ENCODE peak calls at places on chromosome 2, in eight cellular contexts. J is A549; O is heart right ventricle; H is body of pancreas; Q is Panc1; N is upper lobe of right lung; M is CD8-positive, alpha-beta T cell; Z is left lung. E is an unnamed sample.

GRCh38 chr2:101515512-101515911 is 40.6 kb upstream of the RFX8 start:
- ATAC-seq in Z (no peak), O (peak; percentile 75), Q (no peak), H (no peak), M (no peak), N (no peak), J (no peak), E (peak; percentile 55)

GRCh38 chr2:37893327-37893726 is 31.8 kb upstream of the RMDN2 start:
- ATAC-seq in N (no peak), Q (no peak), H (no peak), Z (no peak), O (no peak), M (no peak), J (no peak), E (no peak)

GRCh38 chr2:172081248-172082022 is 3.9 kb upstream of the DLX1 start:
- ATAC-seq in N (no peak), Z (no peak), M (no peak), O (no peak), H (no peak), J (no peak), Q (no peak), E (no peak)

GRCh38 chr2:45857848-45858520 is 206.5 kb downstream of the PRKCE start:
- ATAC-seq in H (peak; percentile 96), Z (no peak), Q (no peak), N (no peak), M (peak; percentile 34), O (no peak), J (no peak), E (no peak)

GRCh38 chr2:136305517-136306192 is 187.7 kb upstream of the CXCR4 start:
- ATAC-seq in M (peak; percentile 99), H (no peak), J (no peak), Q (no peak), O (no peak), Z (no peak), N (peak; percentile 54), E (no peak)

GRCh38 chr2:158967731-158968395 is 577 bp upstream of the TANC1 start:
- ATAC-seq in Z (peak; percentile 56), N (peak; percentile 43), O (peak; percentile 71), M (no peak), H (peak; percentile 49), J (peak; percentile 69), Q (peak; percentile 77), E (peak; percentile 47)

GRCh38 chr2:178234648-178235047 is 40.3 kb downstream of the OSBPL6 start:
- ATAC-seq in J (no peak), Z (no peak), Q (no peak), M (no peak), H (no peak), O (no peak), N (no peak), E (no peak)

GRCh38 chr2:75808793-75809535 is 98.2 kb upstream of the GCFC2 start:
- ATAC-seq in M (no peak), Q (no peak), J (no peak), O (no peak), N (peak; percentile 19), Z (no peak), H (no peak), E (no peak)

GRCh38 chr2:198188982-198189381 is 384.6 kb downstream of the PLCL1 start:
- ATAC-seq in Z (no peak), M (no peak), J (no peak), H (no peak), Q (no peak), O (no peak), N (no peak), E (no peak)

GRCh38 chr2:217918220-217919024 is 84.4 kb downstream of the TNS1 start:
- ATAC-seq in H (no peak), Z (peak; percentile 4), Q (peak; percentile 39), J (no peak), M (no peak), O (no peak), N (peak; percentile 6), E (no peak)

GRCh38 chr2:178282075-178282474 is 87.8 kb downstream of the OSBPL6 start:
- ATAC-seq in Q (no peak), J (peak; percentile 93), H (no peak), N (no peak), O (no peak), Z (no peak), M (no peak), E (no peak)

GRCh38 chr2:189276277-189276676 is 96.7 kb upstream of the COL5A2 start:
- ATAC-seq in Q (peak; percentile 70), Z (peak; percentile 39), H (no peak), N (no peak), M (no peak), J (peak; percentile 94), O (no peak), E (no peak)

GRCh38 chr2:204234879-204235278 is 298.3 kb downstream of the ICOS start:
- ATAC-seq in N (no peak), Z (no peak), J (no peak), H (no peak), Q (no peak), M (no peak), O (no peak), E (no peak)

GRCh38 chr2:171084128-171084527 is 76.6 kb downstream of the TLK1 start:
- ATAC-seq in M (peak; percentile 51), Z (no peak), J (no peak), H (no peak), Q (no peak), N (no peak), O (no peak), E (no peak)

GRCh38 chr2:112290098-112290497 is 14.7 kb downstream of the ZC3H6 start:
- ATAC-seq in O (no peak), Q (no peak), M (no peak), N (no peak), Z (no peak), H (no peak), J (no peak), E (no peak)

GRCh38 chr2:226330206-226330605 is 469.4 kb downstream of the IRS1 start:
- ATAC-seq in M (no peak), N (no peak), H (no peak), Z (no peak), Q (no peak), O (no peak), J (no peak), E (no peak)

GRCh38 chr2:166632616-166633015 is 138.6 kb upstream of the SCN7A start:
- ATAC-seq in N (peak; percentile 35), Q (no peak), J (no peak), O (no peak), M (no peak), H (no peak), Z (peak; percentile 22), E (no peak)

GRCh38 chr2:3626817-3627499 is 31.0 kb upstream of the ALLC start:
- ATAC-seq in N (peak; percentile 55), M (no peak), Z (no peak), H (no peak), O (peak; percentile 22), Q (peak; percentile 62), J (no peak), E (no peak)

GRCh38 chr2:172408143-172408766 is 19.1 kb upstream of the ITGA6 start:
- ATAC-seq in M (no peak), N (no peak), Z (no peak), O (no peak), H (peak; percentile 21), J (no peak), Q (no peak), E (no peak)

GRCh38 chr2:241132549-241133435 is 16.5 kb downstream of the PASK start:
- ATAC-seq in H (no peak), J (no peak), M (no peak), N (no peak), Q (no peak), O (no peak), Z (no peak), E (no peak)
- H3K27ac ChIP-seq in H (no peak overlapping the region), J (no peak overlapping the region), M (no peak overlapping the region), N (no peak overlapping the region), Q (no peak overlapping the region), O (no peak overlapping the region), Z (no peak overlapping the region), E (no peak overlapping the region)

DNA sequence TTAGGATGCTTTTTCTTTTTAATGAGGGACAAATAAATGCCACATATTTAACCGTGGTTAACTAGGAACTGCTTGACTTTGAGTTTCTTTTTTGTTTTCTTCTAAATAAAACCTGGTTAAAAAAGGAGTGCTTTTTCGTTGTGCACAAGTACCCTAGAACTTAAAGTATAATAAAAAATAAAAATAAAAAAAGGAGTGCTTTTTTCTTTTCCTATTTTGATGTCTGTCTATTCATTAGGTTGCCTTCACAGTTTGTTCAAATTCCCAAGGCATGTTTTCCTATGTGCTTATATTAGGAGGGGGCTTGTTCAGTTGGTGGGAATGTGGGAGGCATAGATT is 4.4 kb downstream of the FOSL2 start:
- ATAC-seq in Z (no peak), M (no peak), Q (no peak), H (no peak), O (no peak), N (no peak), J (no peak), E (no peak)
- H3K4me1 ChIP-seq in Z (peaks cover 60% of the 10 kb centered on the region), M (peaks cover 22% of the 10 kb centered on the region), Q (peaks cover 44% of the 10 kb centered on the region), H (peaks cover 63% of the 10 kb centered on the region), O (peaks cover 56% of the 10 kb centered on the region), N (peaks cover 51% of the 10 kb centered on the region), J (peaks cover 51% of the 10 kb centered on the region), E (peaks cover 52% of the 10 kb centered on the region)

DNA sequence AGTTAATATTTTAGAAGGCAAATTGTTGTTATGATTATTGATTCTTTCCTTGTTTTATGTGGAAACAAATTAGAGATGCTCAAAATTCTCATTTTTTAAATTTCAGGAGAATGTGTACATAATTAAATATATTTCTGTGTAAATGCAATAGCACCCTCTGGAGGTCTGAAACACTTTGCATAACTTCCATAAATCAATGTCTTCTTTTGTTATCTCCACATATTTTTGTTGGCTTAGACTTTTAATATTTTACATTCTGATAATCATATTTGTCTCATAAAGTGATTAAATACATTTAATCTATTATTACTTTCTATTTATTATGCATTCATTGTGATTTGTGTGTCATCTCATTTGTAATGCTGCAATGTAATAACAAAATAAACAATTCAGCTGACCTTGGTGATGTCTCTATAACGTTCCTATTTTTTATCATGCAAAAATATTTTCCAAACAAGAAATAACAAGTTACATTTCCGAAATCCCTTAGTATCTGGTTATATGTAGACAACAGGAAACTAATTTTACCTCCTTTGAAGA is 201.8 kb upstream of the GALNT5 start:
- ATAC-seq in H (no peak), M (no peak), J (no peak), Z (peak; percentile 53), N (no peak), Q (no peak), O (no peak), E (no peak)
- TF ChIP-seq CTCF in H (no peak), M (no peak), J (peak; percentile 67), Z (peak; percentile 13), N (peak; percentile 50), Q (peak; percentile 12), O (peak; percentile 64), E (peak; percentile 59)

GRCh38 chr2:239278941-239279365 is 121.9 kb downstream of the HDAC4 start:
- ATAC-seq in M (no peak), Q (no peak), H (no peak), O (no peak), J (no peak), N (no peak), Z (no peak), E (peak; percentile 16)

GRCh38 chr2:239276813-239277193 is 124.0 kb downstream of the HDAC4 start:
- ATAC-seq in Z (no peak), M (no peak), H (no peak), O (no peak), Q (no peak), J (no peak), N (no peak), E (no peak)

GRCh38 chr2:239277401-239278085 is 123.3 kb downstream of the HDAC4 start:
- ATAC-seq in O (no peak), Q (no peak), J (no peak), Z (no peak), H (no peak), M (no peak), N (no peak), E (no peak)

GRCh38 chr2:239278361-239278760 is 122.5 kb downstream of the HDAC4 start:
- ATAC-seq in H (no peak), M (no peak), Q (no peak), Z (no peak), N (no peak), J (no peak), O (no peak), E (no peak)

GRCh38 chr2:239279508-239280295 is 121.1 kb downstream of the HDAC4 start:
- ATAC-seq in H (no peak), M (no peak), Z (no peak), Q (no peak), J (no peak), O (no peak), N (no peak), E (no peak)
- H3K27ac ChIP-seq in H (no peak overlapping the region), M (no peak overlapping the region), Z (peak overlapping the region; percentile 84), Q (peak overlapping the region; percentile 77), J (peak overlapping the region; percentile 99), O (peak overlapping the region; percentile 30), N (no peak overlapping the region), E (no peak overlapping the region)

E was measured in gastroesophageal sphincter.